ENCODE peak calls at places on chromosomes 12 and 14, in five cellular contexts. One of them, this sample, is unnamed. For H3K9me3 and H3K4me1, the result is how much of the 10 kb centered on the place peaks cover.

GRCh38 chr14:67416085-67416484 is 4.1 kb upstream of the PLEK2 start:
- DNase-seq in body of pancreas: peak
- DNase-seq in CD8-positive, alpha-beta memory T cell: no peak
- DNase-seq in fibroblast of lung: no peak
- DNase-seq in ovary: no peak
- DNase-seq in this sample: peak

GRCh38 chr12:30188602-30189326 is 405.0 kb upstream of the TMTC1 start:
- DNase-seq in body of pancreas: no peak
- DNase-seq in CD8-positive, alpha-beta memory T cell: no peak
- DNase-seq in fibroblast of lung: no peak
- DNase-seq in ovary: no peak
- DNase-seq in this sample: peak

GRCh38 chr12:54161481-54162437 is 27.0 kb downstream of the SMUG1 start:
- DNase-seq in body of pancreas: no peak
- DNase-seq in CD8-positive, alpha-beta memory T cell: no peak
- DNase-seq in fibroblast of lung: no peak
- DNase-seq in ovary: no peak
- DNase-seq in this sample: no peak

GRCh38 chr14:97878206-97878605 is 1081.0 kb downstream of the VRK1 start:
- DNase-seq in body of pancreas: no peak
- DNase-seq in CD8-positive, alpha-beta memory T cell: no peak
- DNase-seq in fibroblast of lung: no peak
- DNase-seq in ovary: no peak
- DNase-seq in this sample: no peak

GRCh38 chr14:100692859-100693558 is 33.7 kb upstream of the DLK1 start:
- DNase-seq in body of pancreas: no peak
- DNase-seq in CD8-positive, alpha-beta memory T cell: no peak
- DNase-seq in fibroblast of lung: peak
- DNase-seq in ovary: no peak
- DNase-seq in this sample: peak

GRCh38 chr12:16880864-16881285 is 274.9 kb upstream of the LMO3 start:
- DNase-seq in body of pancreas: peak
- DNase-seq in CD8-positive, alpha-beta memory T cell: no peak
- DNase-seq in fibroblast of lung: no peak
- DNase-seq in ovary: no peak
- DNase-seq in this sample: no peak

GRCh38 chr14:103232338-103232808 is 101.7 kb upstream of the EIF5 start:
- DNase-seq in body of pancreas: no peak
- DNase-seq in CD8-positive, alpha-beta memory T cell: no peak
- DNase-seq in fibroblast of lung: no peak
- DNase-seq in ovary: no peak
- DNase-seq in this sample: no peak

GRCh38 chr14:95321201-95321600 is 1.5 kb upstream of the CLMN start:
- DNase-seq in body of pancreas: no peak
- DNase-seq in CD8-positive, alpha-beta memory T cell: no peak
- DNase-seq in fibroblast of lung: no peak
- DNase-seq in ovary: no peak
- DNase-seq in this sample: no peak

GRCh38 chr12:122873540-122873939 is 22.4 kb downstream of the VPS37B start:
- DNase-seq in body of pancreas: no peak
- DNase-seq in CD8-positive, alpha-beta memory T cell: peak
- DNase-seq in fibroblast of lung: no peak
- DNase-seq in ovary: no peak
- DNase-seq in this sample: no peak

GRCh38 chr12:60173213-60174170 is 577.7 kb downstream of the SLC16A7 start:
- DNase-seq in body of pancreas: no peak
- DNase-seq in CD8-positive, alpha-beta memory T cell: no peak
- DNase-seq in fibroblast of lung: no peak
- DNase-seq in ovary: no peak
- DNase-seq in this sample: no peak

GRCh38 chr12:122740351-122740750 is 9.7 kb upstream of the HCAR1 start:
- DNase-seq in body of pancreas: no peak
- DNase-seq in CD8-positive, alpha-beta memory T cell: no peak
- DNase-seq in fibroblast of lung: no peak
- DNase-seq in ovary: no peak
- DNase-seq in this sample: no peak

GRCh38 chr12:28742791-28743190 is 406.3 kb upstream of the FAR2 start:
- DNase-seq in body of pancreas: no peak
- DNase-seq in CD8-positive, alpha-beta memory T cell: no peak
- DNase-seq in fibroblast of lung: peak
- DNase-seq in ovary: no peak
- DNase-seq in this sample: no peak

GRCh38 chr14:22861651-22862050 is 9.9 kb upstream of the LRP10 start:
- DNase-seq in body of pancreas: no peak
- DNase-seq in CD8-positive, alpha-beta memory T cell: no peak
- DNase-seq in fibroblast of lung: no peak
- DNase-seq in ovary: no peak
- DNase-seq in this sample: no peak

GRCh38 chr12:123095074-123095694 is 55.7 kb downstream of the PITPNM2 start:
- DNase-seq in body of pancreas: no peak
- DNase-seq in CD8-positive, alpha-beta memory T cell: no peak
- DNase-seq in fibroblast of lung: no peak
- DNase-seq in ovary: no peak
- DNase-seq in this sample: no peak

GRCh38 chr12:52351196-52352059 is 15.9 kb downstream of the KRT85 start:
- DNase-seq in body of pancreas: peak
- DNase-seq in CD8-positive, alpha-beta memory T cell: peak
- DNase-seq in fibroblast of lung: no peak
- DNase-seq in ovary: no peak
- DNase-seq in this sample: no peak

GRCh38 chr12:50580436-50580835 is 75.7 kb downstream of the DIP2B start:
- DNase-seq in body of pancreas: no peak
- DNase-seq in CD8-positive, alpha-beta memory T cell: no peak
- DNase-seq in fibroblast of lung: no peak
- DNase-seq in ovary: no peak
- DNase-seq in this sample: no peak

GRCh38 chr12:130423136-130423535 is 85.4 kb downstream of the PIWIL1 start:
- DNase-seq in body of pancreas: no peak
- DNase-seq in CD8-positive, alpha-beta memory T cell: no peak
- DNase-seq in fibroblast of lung: no peak
- DNase-seq in ovary: no peak
- DNase-seq in this sample: no peak
- H3K9me3 ChIP-seq in body of pancreas: under half
- H3K9me3 ChIP-seq in CD8-positive, alpha-beta memory T cell: under half
- H3K9me3 ChIP-seq in fibroblast of lung: under half
- H3K9me3 ChIP-seq in ovary: under half
- H3K9me3 ChIP-seq in this sample: under half

GRCh38 chr14:101928415-101928841 is 35.9 kb upstream of the DYNC1H1 start:
- DNase-seq in body of pancreas: no peak
- DNase-seq in CD8-positive, alpha-beta memory T cell: no peak
- DNase-seq in fibroblast of lung: no peak
- DNase-seq in ovary: peak
- DNase-seq in this sample: no peak
- H3K4me1 ChIP-seq in body of pancreas: under half
- H3K4me1 ChIP-seq in CD8-positive, alpha-beta memory T cell: under half
- H3K4me1 ChIP-seq in fibroblast of lung: under half
- H3K4me1 ChIP-seq in ovary: under half
- H3K4me1 ChIP-seq in this sample: under half

DNA sequence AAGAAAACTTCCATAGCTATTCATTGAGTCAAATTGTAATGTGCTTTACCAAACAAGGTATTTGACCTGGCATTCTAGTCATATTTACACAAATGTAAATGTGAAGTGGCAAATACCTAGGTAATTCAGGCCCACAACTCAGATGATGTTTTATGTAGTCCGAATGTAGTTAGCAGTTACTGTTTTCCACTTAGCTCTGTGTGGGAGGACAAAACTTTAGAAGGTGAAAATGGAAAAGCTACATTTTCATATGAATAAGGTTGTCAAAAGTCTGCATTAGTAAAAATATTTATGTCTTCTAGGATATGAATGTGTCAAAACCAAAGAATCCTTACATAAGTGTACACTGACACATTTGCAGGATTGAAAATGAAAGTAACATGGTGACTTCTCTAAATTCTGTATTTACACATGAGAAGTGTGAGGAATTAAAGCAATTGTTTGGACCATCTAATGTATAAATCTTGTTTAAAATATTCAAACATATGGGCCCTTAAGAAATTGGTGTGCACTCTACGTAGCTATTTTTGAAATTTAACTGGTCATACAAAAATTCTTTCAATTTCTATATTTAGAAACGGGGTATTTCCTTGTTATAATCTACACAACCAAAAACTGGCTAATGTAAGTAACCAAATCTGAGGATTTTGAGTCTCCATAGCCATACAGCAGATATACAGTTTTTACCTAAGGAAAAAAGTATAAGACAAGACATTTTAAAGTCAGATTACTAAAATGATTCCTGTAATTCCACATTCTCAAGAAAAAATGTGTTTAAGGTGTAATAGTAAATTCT is 5.4 kb downstream of the CDKN1B start:
- DNase-seq in body of pancreas: no peak
- DNase-seq in CD8-positive, alpha-beta memory T cell: no peak
- DNase-seq in fibroblast of lung: peak
- DNase-seq in ovary: no peak
- DNase-seq in this sample: peak
- H3K4me3 ChIP-seq in body of pancreas: no peak
- H3K4me3 ChIP-seq in CD8-positive, alpha-beta memory T cell: peak
- H3K4me3 ChIP-seq in fibroblast of lung: peak
- H3K4me3 ChIP-seq in ovary: peak
- H3K4me3 ChIP-seq in this sample: peak

DNA sequence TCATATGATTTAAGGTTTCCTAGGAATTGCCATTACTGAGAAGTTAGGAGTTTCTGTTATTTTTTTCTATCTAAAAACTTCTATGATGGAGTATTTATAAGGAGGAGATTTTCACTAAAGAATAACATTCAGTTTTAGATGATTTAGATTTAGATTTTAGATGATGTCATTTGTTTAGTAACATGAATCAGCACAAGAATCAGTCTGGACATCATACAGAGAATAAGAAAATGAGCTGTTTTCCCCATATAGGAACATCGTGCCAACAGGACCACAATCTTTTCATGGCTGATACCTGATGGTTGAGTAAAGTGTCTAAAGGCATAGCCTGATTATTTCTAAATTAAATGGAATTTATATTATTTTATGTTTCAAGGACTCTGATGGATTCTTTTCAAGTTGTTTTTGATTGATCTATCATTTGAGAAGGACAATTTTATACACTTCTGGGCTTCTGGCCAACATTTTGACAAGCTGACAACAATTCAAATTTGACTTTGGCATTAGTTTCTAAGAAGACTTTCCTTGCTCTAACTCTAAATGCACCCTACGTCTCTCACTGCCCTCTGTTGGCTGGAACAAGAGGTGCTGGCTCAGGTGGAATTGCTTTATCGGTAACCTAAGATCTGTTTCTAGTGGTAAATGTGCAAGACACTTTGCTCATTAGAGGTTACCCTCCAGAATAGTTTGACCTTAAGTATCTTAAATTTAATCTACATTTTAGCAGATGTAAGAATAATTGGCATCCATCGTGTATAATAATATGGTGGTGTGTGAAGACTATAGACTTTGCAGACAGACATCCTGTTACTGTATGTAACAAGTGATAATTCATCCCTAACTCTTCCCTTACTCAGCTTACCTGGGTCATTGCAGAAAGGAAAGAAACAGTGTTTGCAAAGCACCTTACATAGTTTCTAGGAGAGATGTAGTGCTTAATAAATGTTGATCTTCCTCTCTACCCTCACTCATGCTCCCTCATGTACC is 42.8 kb upstream of the CPSF6 start:
- DNase-seq in body of pancreas: no peak
- DNase-seq in CD8-positive, alpha-beta memory T cell: no peak
- DNase-seq in fibroblast of lung: no peak
- DNase-seq in ovary: no peak
- DNase-seq in this sample: no peak
- H3K9me3 ChIP-seq in body of pancreas: under half
- H3K9me3 ChIP-seq in CD8-positive, alpha-beta memory T cell: under half
- H3K9me3 ChIP-seq in fibroblast of lung: under half
- H3K9me3 ChIP-seq in ovary: under half
- H3K9me3 ChIP-seq in this sample: under half

GRCh38 chr12:111424793-111425251 is 19.1 kb downstream of the SH2B3 start:
- DNase-seq in body of pancreas: no peak
- DNase-seq in CD8-positive, alpha-beta memory T cell: no peak
- DNase-seq in fibroblast of lung: no peak
- DNase-seq in ovary: no peak
- DNase-seq in this sample: no peak
- H3K4me1 ChIP-seq in body of pancreas: under half
- H3K4me1 ChIP-seq in CD8-positive, alpha-beta memory T cell: half or more
- H3K4me1 ChIP-seq in fibroblast of lung: under half
- H3K4me1 ChIP-seq in ovary: under half
- H3K4me1 ChIP-seq in this sample: under half

DNA sequence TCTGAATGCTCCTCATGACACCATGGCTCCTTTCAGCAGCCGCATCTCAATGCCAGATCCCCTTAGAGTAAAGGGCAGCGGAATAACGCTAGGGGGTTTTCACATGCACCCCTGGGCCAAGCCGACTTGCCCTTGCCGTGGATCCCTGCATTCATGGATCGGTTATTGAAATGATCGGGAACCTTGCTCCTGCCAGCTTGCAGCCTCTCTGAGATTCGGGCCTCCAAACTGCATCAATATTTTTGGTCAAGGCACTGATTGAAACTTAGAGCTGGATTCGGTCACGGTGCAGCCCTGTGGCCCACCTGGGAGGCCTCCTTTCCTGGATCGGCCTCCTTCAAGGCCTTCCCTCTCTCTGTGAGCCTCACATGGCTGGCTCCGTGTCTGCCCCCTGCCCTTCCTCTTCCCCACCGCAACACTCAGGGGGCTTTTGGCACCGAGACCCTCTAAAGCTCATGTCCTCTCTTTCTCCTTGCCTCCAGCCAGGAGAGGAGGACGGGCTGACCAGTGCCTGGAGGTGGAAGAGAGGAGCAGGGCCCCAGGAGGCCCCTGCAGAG is 1.8 kb downstream of the PTPN6 start:
- DNase-seq in body of pancreas: no peak
- DNase-seq in CD8-positive, alpha-beta memory T cell: peak
- DNase-seq in fibroblast of lung: no peak
- DNase-seq in ovary: peak
- DNase-seq in this sample: no peak
- H3K4me3 ChIP-seq in body of pancreas: no peak
- H3K4me3 ChIP-seq in CD8-positive, alpha-beta memory T cell: peak
- H3K4me3 ChIP-seq in fibroblast of lung: no peak
- H3K4me3 ChIP-seq in ovary: no peak
- H3K4me3 ChIP-seq in this sample: no peak

GRCh38 chr14:105864116-105864515 is 337.7 kb downstream of the TMEM121 start:
- DNase-seq in body of pancreas: no peak
- DNase-seq in CD8-positive, alpha-beta memory T cell: peak
- DNase-seq in fibroblast of lung: no peak
- DNase-seq in ovary: no peak
- DNase-seq in this sample: no peak

GRCh38 chr14:105861985-105862465 is 335.6 kb downstream of the TMEM121 start:
- DNase-seq in body of pancreas: no peak
- DNase-seq in CD8-positive, alpha-beta memory T cell: peak
- DNase-seq in fibroblast of lung: no peak
- DNase-seq in ovary: no peak
- DNase-seq in this sample: no peak

GRCh38 chr14:105863296-105864108 is 337.1 kb downstream of the TMEM121 start:
- DNase-seq in body of pancreas: peak
- DNase-seq in CD8-positive, alpha-beta memory T cell: peak
- DNase-seq in fibroblast of lung: no peak
- DNase-seq in ovary: peak
- DNase-seq in this sample: no peak

GRCh38 chr14:105860615-105861580 is 334.5 kb downstream of the TMEM121 start:
- DNase-seq in body of pancreas: no peak
- DNase-seq in CD8-positive, alpha-beta memory T cell: peak
- DNase-seq in fibroblast of lung: no peak
- DNase-seq in ovary: no peak
- DNase-seq in this sample: no peak

GRCh38 chr14:105862581-105863239 is 336.3 kb downstream of the TMEM121 start:
- DNase-seq in body of pancreas: no peak
- DNase-seq in CD8-positive, alpha-beta memory T cell: peak
- DNase-seq in fibroblast of lung: no peak
- DNase-seq in ovary: no peak
- DNase-seq in this sample: no peak
- H3K9me3 ChIP-seq in body of pancreas: under half
- H3K9me3 ChIP-seq in CD8-positive, alpha-beta memory T cell: under half
- H3K9me3 ChIP-seq in fibroblast of lung: under half
- H3K9me3 ChIP-seq in ovary: under half
- H3K9me3 ChIP-seq in this sample: under half

This sample was measured in cardiac muscle cell.